ENCODE peak calls at places on chromosomes 5 and 9, in five cellular contexts. R is pancreas, P is GM20000, V is MCF 10A, Z is cardiac muscle cell. J is an unnamed sample.

GRCh38 chr9:113973963-113974413 is 97.9 kb downstream of the ZNF618 start:
- DNase-seq in R (no peak), P (no peak), V (no peak), Z (peak), J (no peak)

GRCh38 chr5:122252319-122252718 is 59.7 kb upstream of the SNCAIP start:
- DNase-seq in Z (no peak), V (no peak), P (no peak), R (no peak), J (no peak)

GRCh38 chr5:158590936-158591863 is 508.5 kb downstream of the EBF1 start:
- DNase-seq in Z (peak), P (no peak), V (peak), R (no peak), J (no peak)

GRCh38 chr5:150489358-150490295 is 18.3 kb upstream of the NDST1 start:
- DNase-seq in Z (peak), R (no peak), V (peak), P (peak), J (no peak)

GRCh38 chr9:134842321-134842720 is 38.3 kb upstream of the FCN2 start:
- DNase-seq in P (no peak), Z (no peak), V (no peak), R (no peak), J (no peak)

GRCh38 chr9:77632652-77633051 is 15.5 kb downstream of the GNA14 start:
- DNase-seq in R (no peak), V (no peak), P (no peak), Z (no peak), J (no peak)

GRCh38 chr9:132147839-132148238 is 14.0 kb upstream of the NTNG2 start:
- DNase-seq in Z (no peak), V (no peak), R (no peak), P (no peak), J (no peak)

GRCh38 chr5:71587709-71588532 is 781 bp downstream of the MCCC2 start:
- DNase-seq in Z (peak), P (peak), R (no peak), V (no peak), J (no peak)

GRCh38 chr5:32387176-32387575 is 57.4 kb downstream of the ZFR start:
- DNase-seq in Z (peak), P (no peak), R (no peak), V (no peak), J (no peak)

GRCh38 chr9:649128-650074 is 192.1 kb upstream of the DMRT1 start:
- DNase-seq in V (no peak), R (no peak), P (no peak), Z (peak), J (no peak)

GRCh38 chr9:137021979-137022619 is 5.9 kb downstream of the ABCA2 start:
- DNase-seq in V (peak), P (peak), Z (peak), R (no peak), J (no peak)

GRCh38 chr9:78397045-78397843 is 100.3 kb downstream of the PSAT1 start:
- DNase-seq in R (no peak), V (no peak), P (no peak), Z (no peak), J (no peak)

GRCh38 chr9:100070071-100070470 is 28.7 kb downstream of the ERP44 start:
- DNase-seq in R (no peak), P (no peak), Z (no peak), V (peak), J (no peak)

GRCh38 chr5:108655750-108656450 is 91.8 kb upstream of the FER start:
- DNase-seq in R (no peak), P (no peak), Z (peak), V (peak), J (no peak)

GRCh38 chr5:171418982-171419662 is at the start of gene FGF18:
- DNase-seq in P (peak), V (peak), Z (peak), R (no peak), J (peak)

GRCh38 chr9:69391946-69392345 is 66.9 kb downstream of the ENTREP1 start:
- DNase-seq in Z (no peak), R (no peak), P (no peak), V (no peak), J (no peak)

GRCh38 chr9:135061441-135061840 is 26.0 kb upstream of the OLFM1 start:
- DNase-seq in P (no peak), Z (no peak), V (no peak), R (no peak), J (no peak)

GRCh38 chr5:78008356-78008967 is 232.3 kb upstream of the TBCA start:
- DNase-seq in R (no peak), V (peak), Z (peak), P (peak), J (no peak)

GRCh38 chr9:135284386-135285134 is 195.0 kb upstream of the PPP1R26 start:
- DNase-seq in V (no peak), R (no peak), Z (no peak), P (no peak), J (no peak)

GRCh38 chr5:146337264-146337904 is 1.3 kb upstream of the POU4F3 start:
- DNase-seq in V (no peak), Z (no peak), P (no peak), R (no peak), J (no peak)

GRCh38 chr5:89816038-89816437 is 593.5 kb downstream of the CETN3 start:
- DNase-seq in R (no peak), Z (no peak), V (no peak), P (no peak), J (no peak)

GRCh38 chr5:89204766-89205165 is 321.8 kb upstream of the MEF2C start:
- DNase-seq in R (no peak), P (no peak), Z (no peak), V (no peak), J (no peak)

GRCh38 chr9:128818839-128819715 is 777 bp downstream of the ENDOG start:
- DNase-seq in V (peak), Z (no peak), R (peak), P (peak), J (peak)

GRCh38 chr9:111013250-111013649 is 25.0 kb downstream of the LPAR1 start:
- DNase-seq in R (no peak), Z (no peak), V (no peak), P (no peak), J (no peak)

GRCh38 chr5:68751651-68752050 is 342.2 kb upstream of the SLC30A5 start:
- DNase-seq in R (no peak), Z (no peak), P (no peak), V (no peak), J (no peak)

GRCh38 chr5:6302684-6303083 is 75.7 kb downstream of the MED10 start:
- DNase-seq in Z (no peak), P (no peak), V (peak), R (no peak), J (no peak)

GRCh38 chr9:37229455-37229854 is 109.1 kb downstream of the ZCCHC7 start:
- DNase-seq in R (no peak), V (no peak), Z (no peak), P (no peak), J (no peak)

GRCh38 chr5:160133918-160134304 is 14.7 kb upstream of the PWWP2A start:
- DNase-seq in R (no peak), Z (no peak), V (no peak), P (no peak), J (no peak)

GRCh38 chr5:51465165-51465564 is 81.9 kb downstream of the ISL1 start:
- DNase-seq in R (no peak), Z (no peak), V (no peak), P (no peak), J (no peak)

GRCh38 chr9:16385590-16386578 is 484.6 kb downstream of the BNC2 start:
- DNase-seq in Z (peak), P (no peak), V (peak), R (no peak), J (no peak)

GRCh38 chr5:113319256-113320053 is 115.3 kb downstream of the TSSK1B start:
- DNase-seq in V (peak), P (no peak), R (no peak), Z (no peak), J (no peak)

GRCh38 chr5:181160-181559 is 10.1 kb upstream of the LRRC14B start:
- DNase-seq in P (no peak), R (no peak), Z (no peak), V (no peak), J (no peak)

GRCh38 chr5:169547508-169547907 is 36.1 kb upstream of the SPDL1 start:
- DNase-seq in R (no peak), V (no peak), Z (peak), P (no peak), J (no peak)

GRCh38 chr5:66307647-66308257 is 163.7 kb downstream of the SREK1 start:
- DNase-seq in P (peak), V (peak), Z (peak), R (no peak), J (no peak)

GRCh38 chr9:37187269-37187668 is 66.9 kb downstream of the ZCCHC7 start:
- DNase-seq in V (no peak), Z (no peak), R (no peak), P (no peak), J (no peak)

DNA sequence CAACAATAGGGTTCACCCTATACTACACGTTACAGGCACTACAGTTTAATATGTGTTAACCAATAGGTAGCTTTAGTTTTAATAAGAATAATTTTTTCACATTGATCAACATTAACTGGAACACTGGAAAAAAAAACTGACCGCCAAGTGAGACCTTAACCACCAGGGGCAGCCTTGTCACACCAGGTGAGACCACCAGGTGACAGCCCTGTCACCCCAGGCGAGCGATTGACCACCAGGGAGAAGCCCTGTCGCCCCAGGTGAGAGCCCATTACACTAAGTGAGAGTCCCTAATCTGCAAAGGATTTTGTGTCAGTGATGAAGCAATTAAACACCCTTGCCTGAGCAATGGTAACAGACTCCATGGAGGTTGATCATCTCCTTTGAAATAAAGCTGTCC is 75.4 kb upstream of the SYK start:
- DNase-seq in P (no peak), V (no peak), R (no peak), Z (no peak), J (no peak)
- TF ChIP-seq CTCF in P (peak), V (no peak), R (no peak), Z (no peak), J (peak)

GRCh38 chr9:119370816-119371215 is 1.6 kb upstream of the BRINP1 start:
- DNase-seq in R (peak), V (peak), Z (peak), P (peak), J (peak)

GRCh38 chr9:119372951-119373350 is 3.7 kb upstream of the BRINP1 start:
- DNase-seq in Z (no peak), V (no peak), R (no peak), P (no peak), J (no peak)

GRCh38 chr9:119375892-119376291 is 6.7 kb upstream of the BRINP1 start:
- DNase-seq in V (peak), Z (no peak), P (no peak), R (no peak), J (peak)
- TF ChIP-seq CTCF in V (peak), Z (no peak), P (no peak), R (no peak), J (peak)

DNA sequence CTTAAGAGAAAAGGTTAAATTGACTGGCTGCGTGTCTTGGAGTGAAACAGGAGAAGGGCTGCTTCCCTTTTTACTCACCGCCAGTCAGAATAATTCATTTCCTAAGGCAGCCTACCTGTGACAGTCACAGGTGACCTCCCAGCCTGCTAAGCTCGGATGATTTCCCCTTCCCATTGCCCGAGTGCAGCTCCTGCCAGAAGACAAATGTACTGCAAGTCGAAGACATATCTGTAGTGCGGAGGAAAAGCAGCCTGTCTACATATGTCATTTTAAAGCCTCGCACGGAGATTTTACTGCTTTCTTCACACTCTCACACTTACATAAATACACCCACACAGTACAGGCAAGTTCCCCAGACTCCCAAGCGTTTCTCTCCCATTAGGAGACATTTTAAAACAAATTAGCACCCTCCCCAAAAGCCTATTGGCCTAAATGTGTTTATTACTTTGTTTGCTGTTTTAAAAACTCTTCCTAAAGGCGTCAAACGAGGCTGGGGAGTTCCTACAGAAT is 665.7 kb upstream of the ZNF608 start:
- DNase-seq in Z (peak), V (peak), P (peak), R (no peak), J (no peak)
- TF ChIP-seq CTCF in Z (peak), V (peak), P (no peak), R (no peak), J (peak)

GRCh38 chr5:55920784-55921183 is 69.6 kb downstream of the IL31RA start:
- DNase-seq in P (peak), Z (no peak), R (no peak), V (peak), J (no peak)

GRCh38 chr5:55919625-55920024 is 68.5 kb downstream of the IL31RA start:
- DNase-seq in Z (no peak), V (no peak), P (no peak), R (no peak), J (no peak)

GRCh38 chr5:55916986-55917385 is 65.8 kb downstream of the IL31RA start:
- DNase-seq in P (no peak), Z (no peak), V (no peak), R (no peak), J (no peak)

GRCh38 chr5:55917402-55918096 is 66.4 kb downstream of the IL31RA start:
- DNase-seq in V (no peak), P (no peak), Z (no peak), R (no peak), J (no peak)

DNA sequence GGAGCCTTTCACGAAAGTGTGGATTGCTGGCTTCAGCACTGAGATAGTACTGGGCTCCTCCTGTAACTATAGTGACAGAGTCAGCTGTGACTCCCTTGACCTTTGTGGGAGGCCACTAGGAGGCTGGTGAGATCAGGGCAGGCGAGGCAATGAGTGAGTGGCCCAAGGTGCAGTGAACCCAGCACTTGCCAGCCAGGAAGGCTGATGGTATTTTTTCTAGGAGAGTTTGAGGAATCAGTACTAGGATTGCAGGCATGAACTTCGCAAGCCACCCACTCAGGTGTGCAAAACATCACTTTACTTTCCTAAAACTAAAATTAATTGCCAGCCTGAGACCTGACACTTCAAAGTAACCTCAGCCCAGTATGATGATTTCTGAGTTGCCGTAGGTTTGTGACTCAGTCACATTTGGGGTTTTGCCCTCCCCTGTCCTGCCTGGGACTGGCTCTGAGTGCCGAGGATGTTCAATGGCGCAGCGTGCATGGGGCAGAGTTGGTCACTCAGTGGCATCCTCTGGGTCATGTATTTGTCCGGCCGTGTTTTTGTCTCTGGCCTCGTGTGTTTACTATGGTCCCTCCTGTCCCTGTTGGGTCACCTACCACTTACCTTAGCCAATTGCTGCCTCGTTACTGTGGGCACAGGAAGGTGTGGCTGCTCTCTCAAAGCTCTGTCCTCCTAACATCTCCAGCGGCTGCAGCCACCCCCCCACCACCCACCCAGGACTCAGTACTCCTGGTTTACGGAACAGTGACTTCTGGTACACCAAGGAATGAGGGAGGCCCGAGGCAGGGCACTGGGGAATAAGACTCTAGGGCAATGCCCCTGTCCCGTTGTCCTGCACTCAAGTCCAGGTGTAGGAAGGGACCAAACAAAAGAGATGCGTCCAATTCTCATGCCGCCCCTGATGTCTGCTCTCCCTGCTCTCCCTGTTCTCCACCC is 67.2 kb downstream of the IL31RA start:
- DNase-seq in R (no peak), Z (no peak), V (no peak), P (no peak), J (no peak)
- TF ChIP-seq CTCF in R (no peak), Z (no peak), V (no peak), P (no peak), J (no peak)

GRCh38 chr9:1712861-1713260 is 302.3 kb upstream of the SMARCA2 start:
- DNase-seq in P (no peak), Z (no peak), V (no peak), R (no peak), J (no peak)

GRCh38 chr9:1708215-1708614 is 306.9 kb upstream of the SMARCA2 start:
- DNase-seq in V (no peak), P (no peak), R (no peak), Z (no peak), J (no peak)

GRCh38 chr9:1707291-1707690 is 307.9 kb upstream of the SMARCA2 start:
- DNase-seq in P (no peak), Z (no peak), V (peak), R (no peak), J (no peak)

DNA sequence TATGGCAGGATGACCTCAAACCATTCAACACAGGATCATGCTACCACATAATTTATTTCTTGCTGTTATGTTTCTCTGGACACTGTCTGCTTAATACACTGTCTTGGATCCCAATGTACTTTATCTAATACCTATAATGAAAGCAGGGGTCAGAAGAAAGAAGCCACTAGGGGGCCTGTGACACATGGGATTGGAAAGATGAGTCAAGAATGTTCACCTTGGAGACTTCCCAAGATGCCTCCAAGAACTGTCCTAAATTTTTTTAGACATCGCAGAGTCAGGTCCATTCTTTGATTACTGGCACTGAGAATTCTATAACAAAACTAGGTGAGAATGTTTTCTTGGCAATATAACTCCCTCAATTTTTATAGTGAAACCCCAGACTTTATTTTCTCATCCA is 305.8 kb upstream of the SMARCA2 start:
- DNase-seq in P (peak), V (peak), R (no peak), Z (no peak), J (no peak)
- TF ChIP-seq CTCF in P (peak), V (peak), R (no peak), Z (no peak), J (peak)

GRCh38 chr5:86763914-86764313 is 146.2 kb downstream of the COX7C start:
- DNase-seq in P (no peak), Z (no peak), V (no peak), R (no peak), J (no peak)

GRCh38 chr5:86766103-86766502 is 148.4 kb downstream of the COX7C start:
- DNase-seq in P (no peak), Z (no peak), V (no peak), R (no peak), J (no peak)

GRCh38 chr5:86768699-86769202 is 151.0 kb downstream of the COX7C start:
- DNase-seq in R (no peak), P (no peak), Z (no peak), V (no peak), J (no peak)
- TF ChIP-seq CTCF in R (no peak), P (no peak), Z (no peak), V (no peak), J (no peak)

GRCh38 chr5:127028822-127029457 is 1.4 kb downstream of the MARCHF3 start:
- DNase-seq in Z (peak), R (no peak), V (no peak), P (peak), J (no peak)

GRCh38 chr5:127029513-127030258 is 672 bp downstream of the MARCHF3 start:
- DNase-seq in R (peak), Z (peak), V (peak), P (peak), J (peak)

GRCh38 chr5:127031147-127031862 is 947 bp upstream of the MARCHF3 start:
- DNase-seq in V (no peak), Z (no peak), R (no peak), P (no peak), J (no peak)

GRCh38 chr5:127031863-127032232 is 1.5 kb upstream of the MARCHF3 start:
- DNase-seq in P (no peak), V (peak), Z (no peak), R (no peak), J (no peak)

GRCh38 chr5:127030259-127031146 is at the start of gene MARCHF3:
- DNase-seq in V (peak), P (peak), Z (peak), R (peak), J (peak)
- TF ChIP-seq CTCF in V (peak), P (peak), Z (peak), R (no peak), J (peak)

J was measured in neural crest cell.